ENCODE peak calls at places on chromosomes 6 and 20, in five cellular contexts. J, V, O, A and P are unnamed samples.

GRCh38 chr20:10490706-10491105 is 55.6 kb downstream of the SLX4IP start:
- DNase-seq in J (no peak), V (no peak), O (no peak), A (no peak), P (no peak)

GRCh38 chr6:125114248-125114858 is 39.2 kb upstream of the TPD52L1 start:
- DNase-seq in J (peak), V (no peak), O (no peak), A (peak), P (peak)

GRCh38 chr20:52983726-52984450 is 11.7 kb downstream of the TSHZ2 start:
- DNase-seq in J (no peak), V (peak), O (no peak), A (no peak), P (no peak)

GRCh38 chr6:37783831-37784584 is 35.5 kb upstream of the ZFAND3 start:
- DNase-seq in J (peak), V (peak), O (no peak), A (peak), P (peak)

GRCh38 chr6:80988892-80989291 is 763.6 kb downstream of the TENT5A start:
- DNase-seq in J (no peak), V (no peak), O (no peak), A (no peak), P (no peak)

GRCh38 chr6:30394139-30394538 is 49.2 kb downstream of the RPP21 start:
- DNase-seq in J (no peak), V (no peak), O (no peak), A (peak), P (no peak)

GRCh38 chr6:136613477-136613876 is 63.3 kb upstream of the MAP7 start:
- DNase-seq in J (no peak), V (no peak), O (no peak), A (no peak), P (no peak)

GRCh38 chr6:123091091-123091895 is 95.3 kb downstream of the CLVS2 start:
- DNase-seq in J (no peak), V (no peak), O (no peak), A (no peak), P (no peak)

GRCh38 chr6:3506751-3507388 is 50.0 kb upstream of the SLC22A23 start:
- DNase-seq in J (no peak), V (no peak), O (no peak), A (no peak), P (no peak)

GRCh38 chr6:114437229-114437628 is 94.4 kb upstream of the HS3ST5 start:
- DNase-seq in J (no peak), V (no peak), O (no peak), A (no peak), P (no peak)

GRCh38 chr20:21640556-21640955 is 64.9 kb upstream of the PAX1 start:
- DNase-seq in J (no peak), V (no peak), O (no peak), A (no peak), P (no peak)

GRCh38 chr6:75376347-75377024 is 91.9 kb upstream of the TMEM30A start:
- DNase-seq in J (no peak), V (no peak), O (no peak), A (no peak), P (no peak)

GRCh38 chr20:38724603-38725457 is 544 bp downstream of the SLC32A1 start:
- DNase-seq in J (peak), V (peak), O (no peak), A (no peak), P (peak)

GRCh38 chr6:154872605-154873004 is 122.5 kb upstream of the TIAM2 start:
- DNase-seq in J (no peak), V (no peak), O (no peak), A (no peak), P (no peak)

GRCh38 chr6:162964703-162965140 is 236.9 kb downstream of the PACRG start:
- DNase-seq in J (no peak), V (no peak), O (no peak), A (peak), P (no peak)

GRCh38 chr20:41956316-41957050 is 338.3 kb upstream of the CHD6 start:
- DNase-seq in J (no peak), V (no peak), O (no peak), A (no peak), P (peak)

GRCh38 chr20:23928788-23929187 is 49.2 kb upstream of the CST5 start:
- DNase-seq in J (no peak), V (peak), O (peak), A (no peak), P (no peak)

GRCh38 chr6:81750660-81751387 is 1.7 kb downstream of the TENT5A start:
- DNase-seq in J (no peak), V (no peak), O (no peak), A (peak), P (no peak)

GRCh38 chr20:53940883-53941546 is 129.4 kb downstream of the BCAS1 start:
- DNase-seq in J (no peak), V (no peak), O (peak), A (peak), P (no peak)

GRCh38 chr20:20089939-20090338 is 37.6 kb downstream of the CFAP61 start:
- DNase-seq in J (no peak), V (no peak), O (no peak), A (no peak), P (no peak)

GRCh38 chr6:149918151-149918905 is 4.6 kb downstream of the RAET1G start:
- DNase-seq in J (no peak), V (no peak), O (peak), A (no peak), P (no peak)

GRCh38 chr6:154039231-154039842 is at the start of gene OPRM1:
- DNase-seq in J (peak), V (peak), O (no peak), A (peak), P (peak)

GRCh38 chr6:66435321-66435720 is 728.3 kb upstream of the EYS start:
- DNase-seq in J (no peak), V (no peak), O (no peak), A (no peak), P (no peak)
- TF ChIP-seq CTCF in J (no peak), V (no peak), O (no peak), A (no peak), P (no peak)

DNA sequence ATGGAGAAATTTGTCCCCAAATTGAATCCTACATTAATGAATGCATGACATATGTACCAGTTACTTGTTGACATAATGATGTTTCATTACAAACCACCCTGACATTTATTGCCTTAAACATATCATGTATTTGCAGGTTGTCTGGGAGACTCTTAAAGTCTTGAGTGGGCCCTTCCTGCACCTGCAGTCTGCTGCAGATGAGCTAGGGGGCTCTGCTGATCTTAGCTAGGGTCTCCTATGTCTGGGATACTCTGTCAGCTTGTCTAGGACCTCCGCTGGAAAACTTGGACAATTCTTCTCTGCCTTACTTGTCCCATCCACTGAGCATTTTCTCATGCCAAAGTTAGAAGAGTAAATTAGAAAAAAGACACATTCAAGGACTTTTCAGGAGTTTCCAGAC is 581.6 kb downstream of the HAO1 start:
- DNase-seq in J (no peak), V (no peak), O (no peak), A (no peak), P (no peak)
- TF ChIP-seq CTCF in J (no peak), V (no peak), O (no peak), A (no peak), P (no peak)

GRCh38 chr6:142845624-142846458 is 99.1 kb downstream of the HIVEP2 start:
- DNase-seq in J (no peak), V (peak), O (peak), A (peak), P (no peak)
- TF ChIP-seq CTCF in J (no peak), V (peak), O (no peak), A (no peak), P (no peak)

GRCh38 chr20:58236612-58237317 is 8.3 kb upstream of the ANKRD60 start:
- DNase-seq in J (peak), V (peak), O (no peak), A (peak), P (peak)

GRCh38 chr20:58239216-58239615 is 10.8 kb upstream of the ANKRD60 start:
- DNase-seq in J (no peak), V (no peak), O (no peak), A (no peak), P (no peak)

GRCh38 chr20:58235010-58235409 is 6.6 kb upstream of the ANKRD60 start:
- DNase-seq in J (no peak), V (no peak), O (no peak), A (no peak), P (no peak)

GRCh38 chr20:58238490-58238889 is 10.0 kb upstream of the ANKRD60 start:
- DNase-seq in J (no peak), V (peak), O (no peak), A (no peak), P (no peak)

DNA sequence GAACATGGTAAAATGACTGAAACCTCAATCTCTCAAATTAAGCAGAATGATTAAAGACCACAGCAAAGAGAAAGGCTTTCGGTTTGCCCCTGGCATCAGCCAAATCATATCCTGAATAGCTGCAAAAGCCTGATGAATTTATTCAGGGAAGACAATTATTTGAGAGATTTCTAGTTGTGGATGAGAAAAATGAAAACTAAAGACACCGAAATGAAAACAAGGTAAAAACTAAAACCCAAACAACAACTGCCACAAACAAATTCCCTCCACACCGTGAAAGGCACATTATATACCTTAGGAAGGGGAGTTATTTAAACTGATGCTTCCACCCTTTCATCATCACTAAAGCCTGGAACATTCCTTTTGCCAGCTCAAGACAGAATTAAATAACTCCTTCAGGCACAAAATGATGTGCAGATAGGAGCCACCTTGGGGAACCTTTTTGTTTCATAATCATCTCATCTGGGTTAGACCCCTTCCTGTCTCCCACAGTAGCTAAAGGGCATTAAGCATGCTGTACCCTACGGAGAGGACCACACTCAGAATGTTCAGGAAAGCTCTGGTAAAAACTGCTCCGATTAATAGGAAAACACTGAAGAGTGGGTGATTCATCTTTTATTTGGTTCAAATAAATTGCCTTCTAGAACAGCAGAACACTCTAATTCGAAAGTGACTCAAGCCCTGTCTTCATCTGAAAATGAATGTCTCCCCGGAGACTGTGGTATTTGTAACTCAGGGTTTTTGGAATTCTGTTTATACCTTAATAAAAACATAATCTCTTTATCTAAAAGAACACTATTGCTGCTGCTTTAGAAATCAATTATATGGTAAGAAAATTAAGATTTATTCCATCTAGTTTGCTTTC is 9.1 kb upstream of the ANKRD60 start:
- DNase-seq in J (no peak), V (no peak), O (no peak), A (no peak), P (no peak)
- TF ChIP-seq CTCF in J (no peak), V (no peak), O (peak), A (no peak), P (no peak)

GRCh38 chr6:39026175-39026574 is 22.4 kb upstream of the GLP1R start:
- DNase-seq in J (no peak), V (no peak), O (no peak), A (no peak), P (no peak)

DNA sequence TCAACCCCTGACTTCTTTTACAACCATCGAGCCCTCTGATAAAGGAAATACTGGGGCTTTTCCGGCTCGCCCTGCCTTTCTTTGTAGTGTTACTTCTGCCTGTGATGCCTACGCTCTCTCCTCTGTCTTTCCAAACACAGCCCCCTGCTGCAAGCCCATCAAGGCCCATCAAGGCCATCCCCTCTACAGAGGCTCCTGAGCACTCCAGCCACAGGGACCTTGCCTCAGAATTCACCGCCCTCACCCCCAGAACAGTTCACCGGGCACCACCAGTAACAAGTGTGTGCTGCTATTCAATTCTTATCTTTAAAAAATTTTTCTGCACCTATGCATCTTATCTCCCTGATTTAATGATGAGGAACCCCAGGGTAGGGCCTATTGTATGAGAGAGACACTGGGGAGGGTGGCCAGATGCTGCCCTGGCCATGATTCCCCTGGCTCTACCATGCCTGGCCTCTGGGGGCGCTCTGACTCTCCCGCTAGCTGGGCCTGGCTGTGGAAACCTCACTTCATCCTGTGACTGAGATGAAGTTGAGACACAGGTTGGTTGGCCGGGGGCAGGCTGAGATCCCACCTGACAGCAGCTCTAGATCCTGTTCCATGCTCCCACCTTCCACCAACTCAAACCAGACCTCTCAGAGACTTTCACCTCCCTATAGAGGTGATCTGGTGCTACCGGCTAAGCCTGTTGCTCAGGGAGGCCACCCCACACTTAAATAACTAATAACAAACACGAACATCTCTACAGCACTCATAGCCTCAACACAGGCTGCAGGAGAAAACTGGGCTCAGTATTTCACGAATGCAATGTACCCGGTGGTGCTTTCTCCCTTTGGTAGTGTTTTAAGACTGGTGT is 19.2 kb upstream of the GLP1R start:
- DNase-seq in J (peak), V (no peak), O (no peak), A (peak), P (peak)
- TF ChIP-seq CTCF in J (peak), V (peak), O (no peak), A (peak), P (peak)

DNA sequence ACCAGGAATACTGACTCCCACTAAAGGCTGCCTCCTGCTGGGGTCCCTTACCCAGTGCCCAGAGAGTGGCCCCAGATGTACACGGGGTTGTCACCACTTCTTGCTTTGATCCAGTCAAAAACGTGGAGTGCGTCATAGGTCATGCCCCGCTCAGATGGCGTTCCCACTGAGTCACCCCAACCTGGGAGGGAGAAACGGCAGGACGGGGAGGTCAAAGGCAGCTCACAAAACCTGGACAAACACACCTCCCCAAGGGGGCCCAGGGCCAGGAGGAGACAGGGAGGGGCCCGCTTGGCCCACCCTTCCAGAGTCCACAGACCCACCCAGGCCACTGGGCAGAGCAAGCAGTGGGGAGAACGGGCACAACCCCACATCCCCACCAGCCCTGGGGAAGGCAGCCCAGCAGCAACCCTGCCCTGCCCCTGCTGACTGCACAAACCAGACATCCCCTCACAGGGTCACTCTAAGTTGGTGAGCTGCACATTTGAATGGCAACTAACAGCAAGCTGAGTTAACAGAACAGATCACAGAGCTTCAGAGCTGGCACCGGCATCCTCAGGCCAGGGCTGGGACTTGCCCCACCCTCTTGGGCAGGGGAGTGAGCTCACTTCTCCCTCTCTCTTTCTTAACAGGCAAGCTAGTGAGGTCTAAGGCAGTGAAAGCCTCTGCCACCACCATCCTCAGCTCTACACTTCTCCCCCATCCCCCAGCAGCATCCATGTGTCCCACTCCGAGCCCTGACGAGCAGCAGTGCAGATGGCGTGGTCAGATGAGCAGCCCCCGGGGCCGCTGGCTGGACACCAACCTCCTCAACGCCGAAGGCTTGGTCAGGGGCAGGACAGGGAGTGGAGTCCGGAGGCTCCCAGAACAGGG is 61.7 kb downstream of the PYGB start:
- DNase-seq in J (no peak), V (no peak), O (no peak), A (peak), P (no peak)
- TF ChIP-seq CTCF in J (no peak), V (no peak), O (no peak), A (no peak), P (no peak)

GRCh38 chr6:96502915-96503314 is 18.7 kb upstream of the UFL1 start:
- DNase-seq in J (no peak), V (no peak), O (no peak), A (no peak), P (no peak)

GRCh38 chr6:96509281-96509680 is 12.3 kb upstream of the UFL1 start:
- DNase-seq in J (no peak), V (no peak), O (no peak), A (no peak), P (no peak)

GRCh38 chr6:96499781-96500180 is 21.8 kb upstream of the UFL1 start:
- DNase-seq in J (no peak), V (no peak), O (no peak), A (no peak), P (no peak)

GRCh38 chr6:96505363-96505762 is 16.2 kb upstream of the UFL1 start:
- DNase-seq in J (no peak), V (no peak), O (no peak), A (no peak), P (no peak)
- TF ChIP-seq CTCF in J (no peak), V (no peak), O (no peak), A (no peak), P (no peak)

GRCh38 chr20:50569864-50570836 is 60.0 kb downstream of the PTPN1 start:
- DNase-seq in J (peak), V (no peak), O (peak), A (peak), P (peak)
- TF ChIP-seq CTCF in J (peak), V (peak), O (no peak), A (no peak), P (peak)